ENCODE peak calls at places on chromosomes 11 and 22, in four cellular contexts. K, V, L and I are unnamed samples.

GRCh38 chr11:3105791-3106735 is 48.8 kb upstream of the CARS1 start:
- DNase-seq in V (no peak), L (peak; percentile 20), K (peak; percentile 40), I (no peak)

GRCh38 chr11:81596709-81597108 is 1137.0 kb downstream of the FAM181B start:
- DNase-seq in K (no peak), L (no peak), V (no peak), I (no peak)

GRCh38 chr11:104658177-104658576 is 240.1 kb downstream of the CASP12 start:
- DNase-seq in L (no peak), V (no peak), K (no peak), I (no peak)

GRCh38 chr11:120119121-120119520 is 18.8 kb downstream of the TRIM29 start:
- DNase-seq in K (no peak), V (no peak), L (no peak), I (no peak)

GRCh38 chr11:30917859-30918478 is 331.8 kb upstream of the MPPED2 start:
- DNase-seq in V (peak; percentile 36), L (no peak), K (no peak), I (peak; percentile 44)

GRCh38 chr11:8488395-8488794 is 105.6 kb downstream of the STK33 start:
- DNase-seq in K (no peak), L (no peak), V (peak; percentile 34), I (no peak)

GRCh38 chr22:43996170-43996980 is 27.7 kb upstream of the PARVB start:
- DNase-seq in L (peak; percentile 59), K (no peak), V (peak; percentile 26), I (no peak)

GRCh38 chr11:106467486-106467885 is 390.0 kb downstream of the AASDHPPT start:
- DNase-seq in K (no peak), V (no peak), L (no peak), I (no peak)

GRCh38 chr11:72831521-72832300 is 17.5 kb downstream of the ATG16L2 start:
- DNase-seq in V (peak; percentile 65), K (peak; percentile 90), L (peak; percentile 85), I (peak; percentile 75)

GRCh38 chr11:93216511-93217121 is 18.8 kb upstream of the SLC36A4 start:
- DNase-seq in L (peak; percentile 45), V (no peak), K (no peak), I (no peak)

GRCh38 chr11:130804306-130805077 is 111.8 kb downstream of the SNX19 start:
- DNase-seq in L (no peak), V (no peak), K (no peak), I (no peak)

GRCh38 chr22:24827305-24827704 is 21.3 kb downstream of the SGSM1 start:
- DNase-seq in K (no peak), L (peak; percentile 83), V (no peak), I (no peak)

GRCh38 chr11:74650498-74650897 is 58.1 kb downstream of the POLD3 start:
- DNase-seq in K (no peak), V (no peak), L (no peak), I (no peak)

GRCh38 chr11:88478136-88478785 is 140.7 kb upstream of the CTSC start:
- DNase-seq in V (no peak), K (no peak), L (no peak), I (no peak)

GRCh38 chr11:10162222-10162621 is 131.8 kb downstream of the SBF2 start:
- DNase-seq in K (no peak), V (no peak), L (no peak), I (no peak)

GRCh38 chr11:104795511-104796213 is 102.6 kb downstream of the CASP12 start:
- DNase-seq in V (no peak), L (no peak), K (no peak), I (no peak)